ENCODE peak calls at places on chromosomes 7 and 10, in nine cellular contexts. P, G, A, F, J, Q, B, L and V are unnamed samples.

GRCh38 chr10:88318803-88319202 is 264.3 kb downstream of the RNLS start:
- DNase-seq in A (no peak), Q (no peak), B (no peak), L (no peak), F (no peak), P (no peak), G (no peak), J (no peak), V (peak)

GRCh38 chr10:33347227-33347626 is 12.8 kb upstream of the NRP1 start:
- DNase-seq in G (no peak), F (no peak), A (no peak), P (no peak), L (no peak), Q (no peak), J (no peak), B (no peak), V (no peak)

GRCh38 chr7:1882451-1882850 is 212.4 kb downstream of the ELFN1 start:
- DNase-seq in B (no peak), Q (no peak), G (no peak), P (no peak), F (no peak), A (no peak), L (no peak), J (no peak), V (no peak)

GRCh38 chr7:148944935-148945934 is 61.1 kb upstream of the EZH2 start:
- DNase-seq in G (peak), A (no peak), J (no peak), B (no peak), F (no peak), P (no peak), Q (no peak), L (no peak), V (no peak)

GRCh38 chr7:70505468-70505867 is 626.5 kb upstream of the GALNT17 start:
- DNase-seq in G (no peak), A (no peak), B (no peak), P (no peak), F (no peak), L (no peak), Q (no peak), J (no peak), V (peak)

GRCh38 chr7:5591547-5591899 is 167.9 kb upstream of the TNRC18 start:
- DNase-seq in L (no peak), Q (no peak), P (no peak), J (no peak), G (peak), B (no peak), A (no peak), F (no peak), V (no peak)

GRCh38 chr7:98303176-98303865 is 21.8 kb downstream of the BRI3 start:
- DNase-seq in P (peak), A (no peak), L (no peak), F (no peak), G (no peak), B (no peak), Q (no peak), J (no peak), V (no peak)

GRCh38 chr10:109974509-109975191 is 33.1 kb upstream of the ADD3 start:
- DNase-seq in Q (no peak), A (no peak), G (peak), P (no peak), B (no peak), F (no peak), J (no peak), L (no peak), V (no peak)

GRCh38 chr10:3090914-3091313 is 23.6 kb downstream of the PFKP start:
- DNase-seq in J (no peak), A (no peak), P (peak), B (no peak), G (peak), L (no peak), Q (peak), F (no peak), V (no peak)

GRCh38 chr7:106812027-106812643 is 52.9 kb upstream of the PIK3CG start:
- DNase-seq in A (no peak), P (no peak), Q (peak), B (no peak), G (no peak), L (no peak), J (no peak), F (no peak), V (no peak)

GRCh38 chr7:77330169-77330882 is 85.8 kb downstream of the GSAP start:
- DNase-seq in F (no peak), J (no peak), A (no peak), L (no peak), G (peak), P (no peak), Q (peak), B (no peak), V (no peak)

GRCh38 chr10:105358911-105359310 is 717.8 kb downstream of the SORCS3 start:
- DNase-seq in G (no peak), B (no peak), P (no peak), F (no peak), J (no peak), Q (no peak), A (no peak), L (no peak), V (no peak)

GRCh38 chr10:14555806-14556205 is 218.9 kb downstream of the FAM107B start:
- DNase-seq in L (no peak), G (no peak), B (no peak), J (no peak), F (no peak), A (no peak), P (no peak), Q (no peak), V (no peak)

GRCh38 chr10:105188737-105189463 is 547.8 kb downstream of the SORCS3 start:
- DNase-seq in G (no peak), Q (no peak), F (no peak), P (no peak), L (no peak), A (no peak), B (no peak), J (no peak), V (peak)